ENCODE peak calls at places on chromosomes 11 and 22, in ten cellular contexts. One of them, this sample, is unnamed.

GRCh38 chr11:47572715-47573255 is 6.0 kb downstream of the KBTBD4 start:
- DNase-seq in RCC 7860: no peak
- DNase-seq in CD4-positive, CD25-positive, alpha-beta regulatory T cell: no peak
- DNase-seq in ELF-1: no peak
- DNase-seq in bronchial epithelial cell: no peak
- DNase-seq in fibroblast of the conjunctiva: no peak
- DNase-seq in Ammon's horn: no peak
- DNase-seq in frontal cortex: no peak
- DNase-seq in COR-L47: no peak
- DNase-seq in aorta: peak; percentile 38
- DNase-seq in this sample: no peak

GRCh38 chr22:41445171-41446056 is 1.2 kb downstream of the TOB2 start:
- DNase-seq in RCC 7860: peak; percentile 4
- DNase-seq in CD4-positive, CD25-positive, alpha-beta regulatory T cell: peak; percentile 54
- DNase-seq in ELF-1: peak; percentile 67
- DNase-seq in bronchial epithelial cell: peak; percentile 22
- DNase-seq in fibroblast of the conjunctiva: no peak
- DNase-seq in Ammon's horn: peak; percentile 41
- DNase-seq in frontal cortex: no peak
- DNase-seq in COR-L47: peak; percentile 5
- DNase-seq in aorta: peak; percentile 73
- DNase-seq in this sample: peak; percentile 30

GRCh38 chr11:57761301-57762234 is at the start of gene CTNND1:
- DNase-seq in RCC 7860: peak; percentile 92
- DNase-seq in CD4-positive, CD25-positive, alpha-beta regulatory T cell: no peak
- DNase-seq in ELF-1: peak; percentile 96
- DNase-seq in bronchial epithelial cell: peak; percentile 96
- DNase-seq in fibroblast of the conjunctiva: peak; percentile 98
- DNase-seq in Ammon's horn: peak; percentile 95
- DNase-seq in frontal cortex: peak; percentile 82
- DNase-seq in COR-L47: peak; percentile 91
- DNase-seq in aorta: peak; percentile 83
- DNase-seq in this sample: no peak

GRCh38 chr11:101482556-101483124 is 101.2 kb downstream of the TRPC6 start:
- DNase-seq in RCC 7860: no peak
- DNase-seq in CD4-positive, CD25-positive, alpha-beta regulatory T cell: no peak
- DNase-seq in ELF-1: no peak
- DNase-seq in bronchial epithelial cell: no peak
- DNase-seq in fibroblast of the conjunctiva: no peak
- DNase-seq in Ammon's horn: no peak
- DNase-seq in frontal cortex: no peak
- DNase-seq in COR-L47: no peak
- DNase-seq in aorta: no peak
- DNase-seq in this sample: no peak

GRCh38 chr11:102292951-102293350 is 24.3 kb upstream of the BIRC3 start:
- DNase-seq in RCC 7860: no peak
- DNase-seq in CD4-positive, CD25-positive, alpha-beta regulatory T cell: no peak
- DNase-seq in ELF-1: no peak
- DNase-seq in bronchial epithelial cell: peak; percentile 65
- DNase-seq in fibroblast of the conjunctiva: no peak
- DNase-seq in Ammon's horn: no peak
- DNase-seq in frontal cortex: no peak
- DNase-seq in COR-L47: no peak
- DNase-seq in aorta: no peak
- DNase-seq in this sample: no peak

GRCh38 chr22:35424081-35424480 is 24.1 kb downstream of the MCM5 start:
- DNase-seq in RCC 7860: no peak
- DNase-seq in CD4-positive, CD25-positive, alpha-beta regulatory T cell: no peak
- DNase-seq in ELF-1: no peak
- DNase-seq in bronchial epithelial cell: no peak
- DNase-seq in fibroblast of the conjunctiva: no peak
- DNase-seq in Ammon's horn: no peak
- DNase-seq in frontal cortex: no peak
- DNase-seq in COR-L47: no peak
- DNase-seq in aorta: no peak
- DNase-seq in this sample: no peak

GRCh38 chr22:38304526-38304925 is 12.7 kb downstream of the CSNK1E start:
- DNase-seq in RCC 7860: no peak
- DNase-seq in CD4-positive, CD25-positive, alpha-beta regulatory T cell: no peak
- DNase-seq in ELF-1: no peak
- DNase-seq in bronchial epithelial cell: no peak
- DNase-seq in fibroblast of the conjunctiva: no peak
- DNase-seq in Ammon's horn: no peak
- DNase-seq in frontal cortex: no peak
- DNase-seq in COR-L47: no peak
- DNase-seq in aorta: no peak
- DNase-seq in this sample: no peak

GRCh38 chr11:67248653-67249052 is 17.6 kb upstream of the GRK2 start:
- DNase-seq in RCC 7860: no peak
- DNase-seq in CD4-positive, CD25-positive, alpha-beta regulatory T cell: no peak
- DNase-seq in ELF-1: peak; percentile 83
- DNase-seq in bronchial epithelial cell: peak; percentile 85
- DNase-seq in fibroblast of the conjunctiva: no peak
- DNase-seq in Ammon's horn: no peak
- DNase-seq in frontal cortex: no peak
- DNase-seq in COR-L47: no peak
- DNase-seq in aorta: no peak
- DNase-seq in this sample: no peak

GRCh38 chr11:20399498-20399897 is 12.0 kb downstream of the PRMT3 start:
- DNase-seq in RCC 7860: no peak
- DNase-seq in CD4-positive, CD25-positive, alpha-beta regulatory T cell: no peak
- DNase-seq in ELF-1: no peak
- DNase-seq in bronchial epithelial cell: no peak
- DNase-seq in fibroblast of the conjunctiva: no peak
- DNase-seq in Ammon's horn: no peak
- DNase-seq in frontal cortex: no peak
- DNase-seq in COR-L47: no peak
- DNase-seq in aorta: no peak
- DNase-seq in this sample: no peak

GRCh38 chr22:44758354-44758969 is 6.1 kb downstream of the ARHGAP8 start:
- DNase-seq in RCC 7860: peak; percentile 12
- DNase-seq in CD4-positive, CD25-positive, alpha-beta regulatory T cell: no peak
- DNase-seq in ELF-1: no peak
- DNase-seq in bronchial epithelial cell: peak; percentile 67
- DNase-seq in fibroblast of the conjunctiva: peak; percentile 16
- DNase-seq in Ammon's horn: peak; percentile 49
- DNase-seq in frontal cortex: peak; percentile 48
- DNase-seq in COR-L47: peak; percentile 15
- DNase-seq in aorta: no peak
- DNase-seq in this sample: no peak

GRCh38 chr11:12623869-12624268 is 50.4 kb upstream of the TEAD1 start:
- DNase-seq in RCC 7860: no peak
- DNase-seq in CD4-positive, CD25-positive, alpha-beta regulatory T cell: no peak
- DNase-seq in ELF-1: no peak
- DNase-seq in bronchial epithelial cell: no peak
- DNase-seq in fibroblast of the conjunctiva: no peak
- DNase-seq in Ammon's horn: no peak
- DNase-seq in frontal cortex: no peak
- DNase-seq in COR-L47: no peak
- DNase-seq in aorta: no peak
- DNase-seq in this sample: no peak

GRCh38 chr11:45815747-45816146 is 10.8 kb downstream of the SLC35C1 start:
- DNase-seq in RCC 7860: peak; percentile 20
- DNase-seq in CD4-positive, CD25-positive, alpha-beta regulatory T cell: no peak
- DNase-seq in ELF-1: peak; percentile 53
- DNase-seq in bronchial epithelial cell: peak; percentile 25
- DNase-seq in fibroblast of the conjunctiva: no peak
- DNase-seq in Ammon's horn: no peak
- DNase-seq in frontal cortex: no peak
- DNase-seq in COR-L47: no peak
- DNase-seq in aorta: no peak
- DNase-seq in this sample: no peak

GRCh38 chr11:5366856-5367255 is 15.5 kb downstream of the OR51B6 start:
- DNase-seq in RCC 7860: peak; percentile 58
- DNase-seq in CD4-positive, CD25-positive, alpha-beta regulatory T cell: no peak
- DNase-seq in ELF-1: no peak
- DNase-seq in bronchial epithelial cell: no peak
- DNase-seq in fibroblast of the conjunctiva: no peak
- DNase-seq in Ammon's horn: no peak
- DNase-seq in frontal cortex: no peak
- DNase-seq in COR-L47: no peak
- DNase-seq in aorta: no peak
- DNase-seq in this sample: no peak

GRCh38 chr11:17531818-17532131 is 12.4 kb downstream of the USH1C start:
- DNase-seq in RCC 7860: no peak
- DNase-seq in CD4-positive, CD25-positive, alpha-beta regulatory T cell: no peak
- DNase-seq in ELF-1: no peak
- DNase-seq in bronchial epithelial cell: no peak
- DNase-seq in fibroblast of the conjunctiva: no peak
- DNase-seq in Ammon's horn: peak; percentile 64
- DNase-seq in frontal cortex: no peak
- DNase-seq in COR-L47: no peak
- DNase-seq in aorta: peak; percentile 9
- DNase-seq in this sample: no peak

GRCh38 chr11:121553367-121553766 is 100.6 kb upstream of the SORL1-AS1 start:
- DNase-seq in RCC 7860: no peak
- DNase-seq in CD4-positive, CD25-positive, alpha-beta regulatory T cell: no peak
- DNase-seq in ELF-1: no peak
- DNase-seq in bronchial epithelial cell: peak; percentile 71
- DNase-seq in fibroblast of the conjunctiva: peak; percentile 26
- DNase-seq in Ammon's horn: peak; percentile 65
- DNase-seq in frontal cortex: no peak
- DNase-seq in COR-L47: no peak
- DNase-seq in aorta: no peak
- DNase-seq in this sample: no peak

GRCh38 chr22:36625102-36625501 is 78.5 kb downstream of the CACNG2 start:
- DNase-seq in RCC 7860: no peak
- DNase-seq in CD4-positive, CD25-positive, alpha-beta regulatory T cell: no peak
- DNase-seq in ELF-1: no peak
- DNase-seq in bronchial epithelial cell: no peak
- DNase-seq in fibroblast of the conjunctiva: no peak
- DNase-seq in Ammon's horn: no peak
- DNase-seq in frontal cortex: no peak
- DNase-seq in COR-L47: no peak
- DNase-seq in aorta: no peak
- DNase-seq in this sample: no peak

GRCh38 chr11:67301951-67302516 is 1.3 kb upstream of the SSH3 start:
- DNase-seq in RCC 7860: peak; percentile 23
- DNase-seq in CD4-positive, CD25-positive, alpha-beta regulatory T cell: no peak
- DNase-seq in ELF-1: peak; percentile 80
- DNase-seq in bronchial epithelial cell: peak; percentile 71
- DNase-seq in fibroblast of the conjunctiva: no peak
- DNase-seq in Ammon's horn: peak; percentile 56
- DNase-seq in frontal cortex: peak; percentile 66
- DNase-seq in COR-L47: peak; percentile 47
- DNase-seq in aorta: peak; percentile 77
- DNase-seq in this sample: no peak

GRCh38 chr11:28257761-28258160 is 149.6 kb downstream of the METTL15 start:
- DNase-seq in RCC 7860: no peak
- DNase-seq in CD4-positive, CD25-positive, alpha-beta regulatory T cell: no peak
- DNase-seq in ELF-1: no peak
- DNase-seq in bronchial epithelial cell: peak; percentile 15
- DNase-seq in fibroblast of the conjunctiva: no peak
- DNase-seq in Ammon's horn: no peak
- DNase-seq in frontal cortex: no peak
- DNase-seq in COR-L47: no peak
- DNase-seq in aorta: no peak
- DNase-seq in this sample: no peak

GRCh38 chr22:29095459-29095858 is 22.6 kb downstream of the KREMEN1 start:
- DNase-seq in RCC 7860: no peak
- DNase-seq in CD4-positive, CD25-positive, alpha-beta regulatory T cell: no peak
- DNase-seq in ELF-1: no peak
- DNase-seq in bronchial epithelial cell: no peak
- DNase-seq in fibroblast of the conjunctiva: no peak
- DNase-seq in Ammon's horn: no peak
- DNase-seq in frontal cortex: no peak
- DNase-seq in COR-L47: no peak
- DNase-seq in aorta: no peak
- DNase-seq in this sample: no peak

GRCh38 chr11:19380375-19380774 is 139.6 kb upstream of the E2F8 start:
- DNase-seq in RCC 7860: peak; percentile 94
- DNase-seq in CD4-positive, CD25-positive, alpha-beta regulatory T cell: no peak
- DNase-seq in ELF-1: no peak
- DNase-seq in bronchial epithelial cell: peak; percentile 94
- DNase-seq in fibroblast of the conjunctiva: peak; percentile 31
- DNase-seq in Ammon's horn: no peak
- DNase-seq in frontal cortex: no peak
- DNase-seq in COR-L47: no peak
- DNase-seq in aorta: no peak
- DNase-seq in this sample: no peak

GRCh38 chr11:69647349-69647748 is 6.4 kb downstream of the CCND1 start:
- DNase-seq in RCC 7860: no peak
- DNase-seq in CD4-positive, CD25-positive, alpha-beta regulatory T cell: no peak
- DNase-seq in ELF-1: peak; percentile 22
- DNase-seq in bronchial epithelial cell: no peak
- DNase-seq in fibroblast of the conjunctiva: no peak
- DNase-seq in Ammon's horn: no peak
- DNase-seq in frontal cortex: no peak
- DNase-seq in COR-L47: no peak
- DNase-seq in aorta: peak; percentile 69
- DNase-seq in this sample: no peak

GRCh38 chr11:65593518-65594414 is 1.8 kb downstream of the KCNK7 start:
- DNase-seq in RCC 7860: no peak
- DNase-seq in CD4-positive, CD25-positive, alpha-beta regulatory T cell: peak; percentile 49
- DNase-seq in ELF-1: peak; percentile 64
- DNase-seq in bronchial epithelial cell: no peak
- DNase-seq in fibroblast of the conjunctiva: no peak
- DNase-seq in Ammon's horn: peak; percentile 81
- DNase-seq in frontal cortex: peak; percentile 83
- DNase-seq in COR-L47: no peak
- DNase-seq in aorta: peak; percentile 83
- DNase-seq in this sample: no peak

GRCh38 chr22:34993548-34993947 is 72.4 kb upstream of the ISX start:
- DNase-seq in RCC 7860: no peak
- DNase-seq in CD4-positive, CD25-positive, alpha-beta regulatory T cell: no peak
- DNase-seq in ELF-1: no peak
- DNase-seq in bronchial epithelial cell: no peak
- DNase-seq in fibroblast of the conjunctiva: no peak
- DNase-seq in Ammon's horn: no peak
- DNase-seq in frontal cortex: no peak
- DNase-seq in COR-L47: no peak
- DNase-seq in aorta: no peak
- DNase-seq in this sample: no peak

GRCh38 chr22:49398115-49398514 is 429.6 kb downstream of the BRD1 start:
- DNase-seq in RCC 7860: no peak
- DNase-seq in CD4-positive, CD25-positive, alpha-beta regulatory T cell: no peak
- DNase-seq in ELF-1: no peak
- DNase-seq in bronchial epithelial cell: no peak
- DNase-seq in fibroblast of the conjunctiva: no peak
- DNase-seq in Ammon's horn: no peak
- DNase-seq in frontal cortex: no peak
- DNase-seq in COR-L47: no peak
- DNase-seq in aorta: peak; percentile 68
- DNase-seq in this sample: no peak

GRCh38 chr11:19455731-19456130 is 215.0 kb upstream of the E2F8 start:
- DNase-seq in RCC 7860: no peak
- DNase-seq in CD4-positive, CD25-positive, alpha-beta regulatory T cell: no peak
- DNase-seq in ELF-1: no peak
- DNase-seq in bronchial epithelial cell: no peak
- DNase-seq in fibroblast of the conjunctiva: peak; percentile 51
- DNase-seq in Ammon's horn: no peak
- DNase-seq in frontal cortex: no peak
- DNase-seq in COR-L47: no peak
- DNase-seq in aorta: no peak
- DNase-seq in this sample: no peak

GRCh38 chr11:126510621-126511370 is 155.3 kb downstream of the ST3GAL4 start:
- DNase-seq in RCC 7860: no peak
- DNase-seq in CD4-positive, CD25-positive, alpha-beta regulatory T cell: no peak
- DNase-seq in ELF-1: no peak
- DNase-seq in bronchial epithelial cell: no peak
- DNase-seq in fibroblast of the conjunctiva: no peak
- DNase-seq in Ammon's horn: no peak
- DNase-seq in frontal cortex: no peak
- DNase-seq in COR-L47: no peak
- DNase-seq in aorta: no peak
- DNase-seq in this sample: no peak

GRCh38 chr11:64581057-64581523 is 9.9 kb upstream of the SLC22A12 start:
- DNase-seq in RCC 7860: no peak
- DNase-seq in CD4-positive, CD25-positive, alpha-beta regulatory T cell: no peak
- DNase-seq in ELF-1: no peak
- DNase-seq in bronchial epithelial cell: no peak
- DNase-seq in fibroblast of the conjunctiva: no peak
- DNase-seq in Ammon's horn: no peak
- DNase-seq in frontal cortex: no peak
- DNase-seq in COR-L47: no peak
- DNase-seq in aorta: peak; percentile 60
- DNase-seq in this sample: no peak

GRCh38 chr11:87007938-87008337 is 29.8 kb upstream of the TMEM135 start:
- DNase-seq in RCC 7860: no peak
- DNase-seq in CD4-positive, CD25-positive, alpha-beta regulatory T cell: no peak
- DNase-seq in ELF-1: no peak
- DNase-seq in bronchial epithelial cell: no peak
- DNase-seq in fibroblast of the conjunctiva: no peak
- DNase-seq in Ammon's horn: no peak
- DNase-seq in frontal cortex: no peak
- DNase-seq in COR-L47: no peak
- DNase-seq in aorta: no peak
- DNase-seq in this sample: no peak